ENCODE peak calls at places on chromosomes 12 and 14, in four cellular contexts. C is NB4, V is RWPE1, D is GM06990. Y is an unnamed sample.

GRCh38 chr12:65278576-65279386 is at the start of gene MSRB3:
- DNase-seq in C (peak), D (peak), V (peak), Y (peak)

GRCh38 chr12:28032811-28033537 is 60.4 kb upstream of the PTHLH start:
- DNase-seq in C (no peak), V (peak), D (no peak), Y (no peak)

GRCh38 chr12:110266980-110267620 is 13.9 kb upstream of the ATP2A2 start:
- DNase-seq in D (no peak), V (no peak), C (no peak), Y (no peak)

GRCh38 chr12:108911915-108912314 is 32.0 kb downstream of the DAO start:
- DNase-seq in D (no peak), C (no peak), V (peak), Y (no peak)

GRCh38 chr12:4909397-4909733 is 340 bp upstream of the KCNA1 start:
- DNase-seq in C (no peak), D (no peak), V (no peak), Y (peak)

GRCh38 chr14:100271247-100271939 is 32.4 kb downstream of the YY1 start:
- DNase-seq in V (no peak), D (no peak), C (peak), Y (no peak)

GRCh38 chr12:68159681-68160304 is at the start of gene IFNG:
- DNase-seq in V (no peak), C (no peak), D (peak), Y (no peak)

GRCh38 chr12:131922772-131923171 is 6.3 kb upstream of the PUS1 start:
- DNase-seq in V (no peak), D (no peak), C (no peak), Y (no peak)

GRCh38 chr12:121238604-121239334 is 28.8 kb downstream of the P2RX4 start:
- DNase-seq in C (peak), D (no peak), V (no peak), Y (no peak)

GRCh38 chr14:37051153-37051552 is 121.3 kb downstream of the SLC25A21 start:
- DNase-seq in C (no peak), V (no peak), D (no peak), Y (no peak)

GRCh38 chr12:110540048-110540447 is 37.9 kb downstream of the RAD9B start:
- DNase-seq in C (no peak), V (no peak), D (no peak), Y (no peak)

GRCh38 chr12:115811929-115812328 is 465.6 kb downstream of the MED13L start:
- DNase-seq in V (no peak), D (no peak), C (no peak), Y (no peak)

GRCh38 chr12:121990692-121991603 is 30.7 kb upstream of the BCL7A start:
- DNase-seq in D (peak), C (no peak), V (no peak), Y (no peak)

GRCh38 chr14:99601301-99601945 is 2.6 kb downstream of the CCDC85C start:
- DNase-seq in C (no peak), D (no peak), V (no peak), Y (no peak)

GRCh38 chr14:95290769-95291440 is 28.8 kb downstream of the CLMN start:
- DNase-seq in D (no peak), V (peak), C (no peak), Y (no peak)

GRCh38 chr12:115983226-115983798 is 294.2 kb downstream of the MED13L start:
- DNase-seq in C (peak), V (no peak), D (no peak), Y (peak)

GRCh38 chr12:132282950-132283771 is 46.2 kb downstream of the GALNT9 start:
- DNase-seq in V (no peak), C (peak), D (no peak), Y (no peak)

GRCh38 chr14:23861666-23862065 is 91.9 kb upstream of the DHRS4 start:
- DNase-seq in C (no peak), V (no peak), D (no peak), Y (no peak)

GRCh38 chr12:68971404-68971803 is 38.4 kb upstream of the CPM start:
- DNase-seq in V (peak), C (no peak), D (no peak), Y (no peak)

GRCh38 chr12:64186789-64187188 is 35.3 kb downstream of the KICS2 start:
- DNase-seq in D (no peak), C (no peak), V (peak), Y (no peak)

GRCh38 chr14:68716698-68717097 is 76.2 kb downstream of the ZFP36L1 start:
- DNase-seq in D (no peak), C (no peak), V (no peak), Y (no peak)

GRCh38 chr12:52769946-52770345 is 7.2 kb downstream of the KRT76 start:
- DNase-seq in V (no peak), D (no peak), C (no peak), Y (no peak)

GRCh38 chr14:53450871-53451270 is 297.7 kb upstream of the DDHD1 start:
- DNase-seq in C (no peak), V (no peak), D (no peak), Y (no peak)

GRCh38 chr12:67275380-67275913 is 6.3 kb downstream of the CAND1 start:
- DNase-seq in D (no peak), V (peak), C (no peak), Y (no peak)

GRCh38 chr12:103769240-103769945 is 71.6 kb downstream of the NT5DC3 start:
- DNase-seq in D (no peak), V (no peak), C (peak), Y (no peak)

GRCh38 chr12:34016361-34016760 is 5.9 kb upstream of the ALG10 start:
- DNase-seq in D (no peak), V (no peak), C (peak), Y (no peak)

GRCh38 chr14:97185186-97185585 is 388.0 kb downstream of the VRK1 start:
- DNase-seq in C (peak), D (no peak), V (peak), Y (no peak)

GRCh38 chr12:29754235-29755189 is 29.2 kb downstream of the TMTC1 start:
- DNase-seq in V (no peak), C (no peak), D (peak), Y (no peak)

GRCh38 chr12:130225347-130225746 is 63.1 kb downstream of the FZD10 start:
- DNase-seq in V (no peak), D (no peak), C (no peak), Y (no peak)

GRCh38 chr14:23181946-23182345 is 1.5 kb downstream of the SLC7A8 start:
- DNase-seq in D (no peak), C (no peak), V (no peak), Y (no peak)

GRCh38 chr12:81835783-81836182 is 76.6 kb upstream of the PPFIA2 start:
- DNase-seq in C (no peak), V (no peak), D (no peak), Y (no peak)

GRCh38 chr12:104054681-104055346 is 4.8 kb upstream of the GLT8D2 start:
- DNase-seq in D (no peak), V (no peak), C (no peak), Y (no peak)

GRCh38 chr12:47747596-47748506 is 10.8 kb downstream of the RAPGEF3 start:
- DNase-seq in D (no peak), V (no peak), C (no peak), Y (no peak)

GRCh38 chr12:93524386-93525133 is 47.9 kb upstream of the SOCS2 start:
- DNase-seq in V (no peak), D (no peak), C (no peak), Y (no peak)

GRCh38 chr14:49581961-49582210 is 4.3 kb downstream of the RPS29 start:
- DNase-seq in V (no peak), D (no peak), C (peak), Y (no peak)

GRCh38 chr12:29640589-29641345 is 143.0 kb downstream of the TMTC1 start:
- DNase-seq in V (peak), D (no peak), C (no peak), Y (no peak)

GRCh38 chr12:124374147-124374546 is 79.3 kb downstream of the RFLNA start:
- DNase-seq in V (no peak), C (no peak), D (no peak), Y (no peak)

DNA sequence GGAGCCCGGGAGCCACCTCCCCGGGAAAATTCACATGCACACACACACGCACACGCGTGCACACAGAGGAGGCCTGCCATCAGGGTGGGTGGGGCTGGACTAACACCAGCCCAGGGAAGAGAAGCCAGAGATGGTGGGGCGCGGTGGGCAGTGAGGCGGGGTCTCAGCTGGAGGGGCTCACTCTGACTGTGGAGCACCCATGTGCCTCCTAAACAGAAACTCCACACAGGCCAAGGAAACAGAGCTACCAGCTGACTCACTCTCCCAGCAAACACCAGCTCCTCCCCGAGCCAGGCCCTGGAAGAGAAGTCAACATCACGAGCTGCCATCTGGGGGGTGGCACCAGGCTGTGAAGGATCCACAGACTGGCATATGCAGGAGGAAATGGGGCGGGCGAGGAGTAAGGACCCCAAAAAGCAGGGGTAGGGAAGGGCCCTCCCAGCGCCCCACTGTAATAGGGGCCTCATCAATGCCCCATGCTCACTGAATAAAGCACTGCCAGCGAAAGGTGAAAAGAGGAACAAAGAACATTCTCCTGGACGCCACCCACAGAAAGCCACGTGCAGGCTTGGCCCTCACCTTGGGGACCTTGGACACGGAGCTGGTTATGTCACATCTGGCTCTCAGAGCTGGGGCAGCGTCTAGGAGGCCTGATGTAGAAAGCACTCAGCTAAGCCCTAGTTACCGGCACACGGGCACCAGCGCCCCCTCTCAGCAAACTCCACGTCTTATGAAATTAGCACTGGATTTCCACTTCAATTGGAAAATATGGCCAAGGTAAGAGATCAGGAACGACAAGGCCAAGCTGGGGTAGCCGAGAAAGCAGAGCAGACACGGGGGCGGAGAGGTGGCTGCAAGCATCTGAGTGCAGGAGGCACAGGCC is 8.4 kb upstream of the INF2 start:
- DNase-seq in C (peak), V (peak), D (peak), Y (no peak)
- TF ChIP-seq CTCF in C (peak), V (no peak), D (peak), Y (no peak)

DNA sequence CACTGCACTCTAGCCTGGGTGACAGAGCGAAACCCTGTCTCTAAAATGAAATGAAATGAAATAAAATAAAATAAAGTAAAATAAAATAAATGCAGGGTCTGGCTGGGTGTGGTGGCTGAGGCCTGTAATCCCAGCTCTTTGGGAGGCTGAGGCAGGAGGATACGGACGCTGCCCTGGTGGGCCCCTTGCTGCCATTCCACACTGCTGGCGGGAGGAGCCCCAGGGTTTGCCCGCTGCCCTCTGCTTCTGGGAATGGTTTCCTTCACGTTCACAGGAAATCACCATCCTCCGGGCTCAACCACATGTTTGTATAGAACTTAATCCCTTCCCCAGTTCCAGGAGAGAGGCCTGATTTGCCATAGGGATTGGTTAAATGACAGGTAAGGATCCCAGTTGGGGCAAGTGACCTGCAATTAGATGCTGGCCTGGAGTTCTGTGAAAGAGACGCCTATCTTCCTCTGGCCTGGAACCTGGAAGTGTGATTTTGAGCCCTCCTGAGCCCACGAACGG is 29.3 kb downstream of the CALM1 start:
- DNase-seq in C (no peak), D (no peak), V (no peak), Y (no peak)
- TF ChIP-seq CTCF in C (no peak), D (no peak), V (no peak), Y (no peak)

GRCh38 chr12:5912437-5913334 is 32.4 kb downstream of the ANO2 start:
- DNase-seq in C (no peak), D (no peak), V (no peak), Y (peak)
- TF ChIP-seq CTCF in C (peak), D (peak), V (no peak), Y (no peak)

DNA sequence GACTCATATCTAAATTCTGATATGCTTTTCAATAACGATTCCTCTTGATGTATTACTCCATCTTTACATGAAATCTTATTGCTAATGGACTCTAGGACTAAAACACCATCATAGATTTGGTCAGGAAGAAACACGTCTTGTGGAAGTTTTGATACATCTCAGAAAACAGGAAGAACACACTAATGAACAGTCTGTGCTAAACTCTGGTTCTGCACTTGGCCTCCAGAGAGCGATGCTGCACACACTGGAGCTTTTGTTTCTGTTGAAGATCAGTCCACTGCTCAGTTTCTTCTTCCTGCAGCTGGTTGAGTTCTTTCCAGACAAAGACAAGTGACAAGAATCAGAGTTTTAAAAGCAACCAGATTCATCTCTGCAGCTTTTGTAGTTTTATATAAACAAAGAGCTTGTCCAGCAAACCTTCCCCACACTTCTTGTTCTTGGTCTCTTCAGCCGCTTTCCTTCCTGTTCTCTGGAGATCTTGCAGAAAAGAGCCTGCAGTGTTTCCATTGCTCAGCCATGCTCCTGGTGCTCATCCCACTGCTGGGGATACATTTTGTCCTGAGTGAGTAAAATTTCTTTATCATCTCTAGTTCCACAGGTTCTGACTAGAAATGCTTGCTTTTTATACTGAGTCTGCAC is 229.1 kb upstream of the OR4E1 start:
- DNase-seq in C (no peak), D (no peak), V (no peak), Y (peak)
- TF ChIP-seq CTCF in C (peak), D (peak), V (peak), Y (peak)

GRCh38 chr12:71010143-71010479 is 89.6 kb upstream of the PTPRR start:
- DNase-seq in C (no peak), V (no peak), D (no peak), Y (no peak)

GRCh38 chr12:71018682-71019081 is 98.1 kb upstream of the PTPRR start:
- DNase-seq in C (no peak), D (no peak), V (no peak), Y (no peak)

GRCh38 chr12:71009414-71010142 is 89.0 kb upstream of the PTPRR start:
- DNase-seq in V (no peak), D (no peak), C (peak), Y (no peak)

GRCh38 chr12:71011261-71011660 is 90.7 kb upstream of the PTPRR start:
- DNase-seq in D (no peak), V (no peak), C (no peak), Y (no peak)

DNA sequence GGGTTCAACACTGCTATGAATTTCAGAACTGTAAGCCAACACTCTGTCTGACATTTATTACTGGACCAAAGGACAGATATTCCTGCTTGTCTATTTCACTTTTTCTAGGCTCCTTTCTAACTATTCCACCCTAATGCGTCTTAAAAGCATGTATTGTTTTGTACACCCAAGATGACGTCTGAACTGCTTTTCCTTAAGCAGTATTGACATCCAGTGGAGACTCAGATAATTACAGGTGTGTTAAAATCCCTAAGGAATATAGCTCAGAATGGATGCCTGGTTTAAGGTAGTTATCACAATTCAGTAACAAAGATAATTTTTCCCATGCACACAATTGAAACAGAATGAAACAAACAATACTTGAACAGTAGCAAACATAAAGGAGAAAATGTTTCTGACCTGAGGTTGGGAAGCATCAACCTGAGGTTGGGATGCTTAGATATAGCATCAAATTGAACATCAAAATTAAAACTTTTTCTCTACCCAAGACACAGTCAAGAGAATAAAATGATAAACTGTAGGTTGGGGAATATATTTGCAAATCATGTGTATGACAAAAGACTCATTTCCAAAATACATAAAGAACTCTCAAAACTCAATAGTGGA is 93.7 kb upstream of the PTPRR start:
- DNase-seq in D (no peak), V (peak), C (peak), Y (no peak)
- TF ChIP-seq CTCF in D (no peak), V (peak), C (no peak), Y (peak)

GRCh38 chr14:87052646-87053225 is 940.2 kb downstream of the GALC start:
- DNase-seq in V (no peak), D (no peak), C (no peak), Y (no peak)

GRCh38 chr14:87046960-87047359 is 946.0 kb downstream of the GALC start:
- DNase-seq in V (no peak), D (no peak), C (no peak), Y (no peak)

GRCh38 chr14:87055007-87055406 is 938.0 kb downstream of the GALC start:
- DNase-seq in D (no peak), C (no peak), V (no peak), Y (no peak)

GRCh38 chr14:87045956-87046355 is 947.0 kb downstream of the GALC start:
- DNase-seq in V (no peak), D (no peak), C (no peak), Y (no peak)

DNA sequence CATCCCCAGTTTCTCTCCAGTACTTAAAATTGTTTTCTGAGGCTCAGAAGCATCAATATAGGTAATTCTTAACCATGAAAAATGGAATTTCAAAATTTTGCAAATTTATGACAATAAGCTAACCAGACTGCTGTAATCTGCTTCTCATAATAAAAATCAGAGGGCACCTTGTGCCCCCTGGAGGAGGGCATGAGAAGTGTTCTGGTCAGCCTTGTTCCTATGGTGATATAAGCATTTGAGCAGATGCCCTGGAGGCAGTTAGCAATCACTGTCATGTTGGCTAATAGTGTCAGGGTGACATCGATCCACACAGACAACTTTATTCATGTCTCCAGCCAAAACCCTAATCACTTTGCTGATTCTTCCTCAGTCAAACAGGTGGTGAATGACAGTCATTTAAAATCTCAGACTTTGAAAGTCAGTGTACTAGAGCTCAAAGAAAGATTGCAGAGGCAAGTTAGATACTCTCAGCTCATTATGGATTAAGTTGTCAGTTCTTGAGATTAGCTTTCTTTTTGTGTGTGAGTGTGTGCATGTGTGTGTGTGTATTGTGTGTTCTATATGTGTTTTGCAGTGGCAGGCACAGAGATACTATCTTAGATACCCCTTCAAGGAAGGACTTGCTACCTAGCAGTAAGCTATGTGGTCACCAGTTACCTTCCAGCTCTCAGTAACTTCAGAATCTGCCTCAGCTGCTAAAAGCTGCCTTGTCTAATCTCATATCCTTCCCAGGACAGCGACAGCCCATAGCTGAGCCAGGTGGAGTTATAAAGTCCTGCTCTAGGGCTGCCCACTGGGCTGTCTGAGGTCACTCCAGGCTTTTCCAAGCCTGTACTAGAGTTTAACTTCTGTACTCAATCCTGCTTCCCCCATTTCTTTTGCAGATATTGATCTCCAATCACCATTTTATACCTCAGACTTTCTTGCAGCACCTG is 942.8 kb downstream of the GALC start:
- DNase-seq in V (peak), C (peak), D (no peak), Y (peak)
- TF ChIP-seq CTCF in V (no peak), C (peak), D (no peak), Y (peak)

GRCh38 chr14:92914087-92914656 is 8.8 kb upstream of the CHGA start:
- DNase-seq in C (peak), V (no peak), D (no peak), Y (no peak)
- TF ChIP-seq CTCF in C (no peak), V (no peak), D (no peak), Y (no peak)

Y was measured in glutamatergic neuron.